ENCODE peak calls at places on chromosomes 13 and 19, in five cellular contexts. S is CD4-positive, alpha-beta T cell; U is thoracic aorta; A is dorsolateral prefrontal cortex; K is CD8-positive, alpha-beta memory T cell. M is an unnamed sample.

GRCh38 chr19:38019427-38019724 is 112.4 kb downstream of the SIPA1L3 start:
- DNase-seq in S (no peak), A (no peak), U (no peak), K (no peak), M (no peak)

GRCh38 chr19:4368128-4368820 is 24.9 kb downstream of the MPND start:
- DNase-seq in U (no peak), A (no peak), S (no peak), K (no peak), M (no peak)

GRCh38 chr13:78319101-78319627 is 284.2 kb downstream of the POU4F1 start:
- DNase-seq in S (no peak), A (no peak), K (no peak), U (no peak), M (no peak)

GRCh38 chr13:23020246-23020843 is 160.4 kb upstream of the SGCG start:
- DNase-seq in U (no peak), A (no peak), K (no peak), S (peak), M (peak)

GRCh38 chr13:33931397-33931987 is 113.5 kb downstream of the RFC3 start:
- DNase-seq in A (no peak), K (no peak), U (no peak), S (no peak), M (peak)

GRCh38 chr13:102289606-102290005 is 112.2 kb downstream of the FGF14 start:
- DNase-seq in S (no peak), K (no peak), A (no peak), U (no peak), M (no peak)

GRCh38 chr13:61410669-61411297 is 4.9 kb downstream of the PCDH20 start:
- DNase-seq in K (no peak), A (no peak), U (no peak), S (no peak), M (peak)

GRCh38 chr19:41597600-41598041 is 21.7 kb downstream of the CEACAM21 start:
- DNase-seq in U (no peak), A (no peak), K (peak), S (peak), M (peak)

GRCh38 chr19:19381007-19381926 is 24.2 kb upstream of the GATAD2A start:
- DNase-seq in A (no peak), U (no peak), K (no peak), S (no peak), M (peak)

GRCh38 chr19:55830656-55831055 is 1.1 kb downstream of the NLRP11 start:
- DNase-seq in K (no peak), U (no peak), A (no peak), S (no peak), M (peak)

GRCh38 chr19:29520390-29520789 is 5.4 kb upstream of the VSTM2B start:
- DNase-seq in U (no peak), K (no peak), A (no peak), S (no peak), M (no peak)

GRCh38 chr19:47357788-47358680 is 8.9 kb downstream of the DHX34 start:
- DNase-seq in K (no peak), S (no peak), A (no peak), U (no peak), M (no peak)

GRCh38 chr19:41532526-41532925 is 43.4 kb upstream of the CEACAM21 start:
- DNase-seq in S (no peak), U (no peak), A (no peak), K (no peak), M (no peak)

GRCh38 chr13:20191902-20192469 is 752 bp downstream of the GJB2 start:
- DNase-seq in S (no peak), K (no peak), A (no peak), U (no peak), M (peak)

GRCh38 chr19:2952953-2953481 is 8.2 kb upstream of the ZNF77 start:
- DNase-seq in K (no peak), A (no peak), U (no peak), S (no peak), M (peak)

GRCh38 chr19:41870401-41870873 is 6.6 kb upstream of the CD79A start:
- DNase-seq in U (no peak), S (no peak), A (no peak), K (no peak), M (no peak)

GRCh38 chr13:42164557-42165125 is 107.3 kb upstream of the AKAP11 start:
- DNase-seq in S (no peak), U (no peak), A (no peak), K (no peak), M (no peak)

GRCh38 chr19:570315-570714 is 2.1 kb upstream of the BSG start:
- DNase-seq in K (no peak), S (no peak), U (no peak), A (no peak), M (no peak)

GRCh38 chr19:566403-566802 is 6.0 kb upstream of the BSG start:
- DNase-seq in A (no peak), S (no peak), U (no peak), K (no peak), M (no peak)

GRCh38 chr19:566844-567243 is 5.6 kb upstream of the BSG start:
- DNase-seq in K (no peak), A (no peak), S (no peak), U (no peak), M (no peak)

GRCh38 chr19:571127-571974 is 1.0 kb upstream of the BSG start:
- DNase-seq in U (no peak), K (peak), S (peak), A (no peak), M (peak)

DNA sequence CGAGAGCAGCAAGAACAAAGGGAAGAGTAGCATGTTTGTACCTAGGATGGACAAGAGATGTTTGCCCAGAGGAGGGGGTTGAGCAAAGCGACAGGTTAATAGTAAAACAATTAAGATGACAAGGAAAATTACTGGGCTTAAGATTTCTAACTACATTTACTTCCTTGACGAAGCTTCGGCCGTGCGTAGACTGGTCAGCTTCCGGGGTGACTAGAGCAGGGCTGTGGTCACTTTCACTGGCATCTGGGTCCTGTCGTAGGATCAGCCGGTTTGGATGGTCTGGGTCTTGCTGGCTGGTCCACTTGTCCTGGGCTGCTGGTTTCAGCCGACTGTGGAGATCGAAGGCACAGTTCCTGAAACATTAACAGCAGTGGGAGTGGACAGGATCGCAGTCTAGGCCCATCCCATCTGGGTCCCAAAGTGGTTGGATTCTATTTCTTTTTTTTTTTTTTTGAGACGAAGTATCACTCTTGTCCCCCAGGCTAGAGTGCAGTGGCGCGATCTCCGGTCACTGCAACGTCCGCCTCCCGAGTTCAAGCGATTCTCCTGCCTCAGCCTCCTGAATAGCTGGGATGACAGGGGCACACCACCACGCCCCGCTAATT is 5.0 kb upstream of the BSG start:
- DNase-seq in S (no peak), K (no peak), A (no peak), U (no peak), M (no peak)
- H3K27ac ChIP-seq in S (no peak), K (no peak), A (no peak), U (no peak), M (no peak)

DNA sequence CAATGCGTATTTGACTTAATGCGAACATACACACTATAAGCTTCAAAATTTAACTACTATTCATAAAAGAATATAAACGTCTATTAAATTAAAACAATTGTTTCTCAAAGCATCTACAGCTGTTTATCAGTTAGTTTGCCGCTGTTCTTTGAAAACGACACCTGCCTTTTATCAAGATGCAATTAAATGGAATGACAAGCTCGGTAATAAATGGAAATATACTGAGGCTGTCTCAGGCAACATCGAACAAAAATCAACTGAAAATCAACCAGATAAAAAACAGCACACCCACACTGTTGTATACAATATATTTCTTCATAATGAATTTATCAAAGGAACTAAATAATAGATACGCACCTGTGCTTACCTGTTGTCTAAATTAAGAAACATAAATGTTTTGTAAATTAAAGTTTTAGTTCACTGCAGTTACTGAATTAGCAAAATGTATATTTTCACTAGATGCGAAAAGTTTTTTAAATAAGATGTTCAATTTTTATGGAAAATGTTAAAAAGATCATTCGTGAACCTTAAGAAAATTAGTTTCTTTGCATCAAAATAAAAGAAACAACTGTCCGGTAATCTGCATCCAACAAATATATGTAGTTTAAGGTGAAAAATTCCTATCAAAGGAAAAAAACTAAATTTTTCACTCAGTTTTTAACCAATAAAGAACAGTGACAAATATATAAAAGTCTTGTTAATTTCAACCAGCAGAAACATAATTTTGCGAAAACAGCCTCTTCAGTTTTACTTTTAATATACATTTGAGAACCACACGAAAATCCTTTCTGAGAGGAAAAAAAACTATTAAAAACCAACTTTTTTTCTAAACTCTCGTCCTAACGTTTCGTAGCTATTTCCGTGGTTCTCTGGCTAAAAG is 64.3 kb downstream of the KCNRG start:
- DNase-seq in U (no peak), A (no peak), S (no peak), K (no peak), M (no peak)
- H3K27ac ChIP-seq in U (peak), A (peak), S (peak), K (peak), M (no peak)

GRCh38 chr19:16391301-16392055 is 66.9 kb downstream of the KLF2 start:
- DNase-seq in S (no peak), U (no peak), A (no peak), K (no peak), M (no peak)

GRCh38 chr19:16397791-16398529 is 73.3 kb downstream of the KLF2 start:
- DNase-seq in A (no peak), S (no peak), U (no peak), K (no peak), M (no peak)

GRCh38 chr19:16394111-16394510 is 69.5 kb downstream of the KLF2 start:
- DNase-seq in U (no peak), A (no peak), K (no peak), S (no peak), M (no peak)

GRCh38 chr19:16398530-16399241 is 73.1 kb downstream of the EPS15L1 start:
- DNase-seq in A (no peak), U (no peak), K (no peak), S (no peak), M (no peak)

DNA sequence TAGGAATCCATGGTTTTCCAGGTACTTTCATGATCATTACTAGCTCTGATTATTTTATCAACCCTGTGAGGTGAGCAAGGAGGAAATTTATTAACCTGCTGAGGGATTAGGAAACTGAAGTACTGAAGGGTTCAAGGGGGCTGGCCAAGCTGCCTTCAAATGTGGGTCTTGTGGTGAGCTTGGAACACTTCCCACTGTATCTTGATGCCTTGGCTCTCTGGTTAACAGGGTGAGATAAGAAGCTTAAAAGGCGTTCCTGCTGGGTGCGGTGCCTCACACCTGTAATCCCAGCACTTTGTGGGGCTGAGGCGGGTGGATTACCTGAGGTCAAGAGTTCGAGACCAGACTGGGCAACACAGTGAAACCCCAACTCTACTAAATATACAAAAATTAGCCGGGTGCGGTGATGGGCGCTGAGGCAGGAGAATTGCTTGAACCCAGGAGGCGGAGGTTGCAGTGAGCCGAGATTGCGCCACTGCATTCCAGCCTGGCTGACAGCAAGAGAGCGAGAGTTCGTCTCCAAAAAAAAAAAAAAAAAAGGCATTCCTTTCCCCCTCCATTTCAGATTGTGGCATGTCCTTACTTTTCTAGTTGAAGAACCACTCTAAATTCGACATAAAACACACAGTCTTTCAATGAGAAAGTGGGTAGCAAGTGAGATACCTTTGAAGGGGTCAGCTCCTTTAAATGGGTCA is 70.2 kb downstream of the KLF2 start:
- DNase-seq in U (no peak), A (no peak), S (no peak), K (no peak), M (no peak)
- H3K27ac ChIP-seq in U (no peak), A (no peak), S (no peak), K (no peak), M (no peak)

DNA sequence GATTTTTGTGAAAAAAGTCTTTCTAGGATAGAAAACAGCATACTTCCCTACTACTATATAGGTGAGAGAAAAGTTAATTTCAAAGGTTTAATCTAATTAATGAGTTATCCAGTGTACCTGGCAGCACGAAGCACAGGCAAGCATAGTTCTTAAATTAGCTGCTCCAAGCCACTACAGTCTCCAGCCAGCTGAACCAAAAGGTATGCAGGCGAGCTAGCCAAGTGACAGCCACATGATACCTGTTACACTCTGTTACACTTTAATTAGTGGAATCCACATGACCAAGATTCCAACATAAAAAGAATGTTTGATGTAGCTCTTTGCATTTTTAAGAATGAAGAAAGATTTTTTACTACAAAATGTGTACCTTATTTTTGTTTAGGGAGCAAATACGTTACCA is 15.5 kb downstream of the SLC25A30 start:
- DNase-seq in S (no peak), U (no peak), A (no peak), K (no peak), M (no peak)
- H3K27ac ChIP-seq in S (no peak), U (no peak), A (no peak), K (no peak), M (no peak)